ENCODE peak calls at places on chromosomes 1 and 21, in nine cellular contexts. N, J, R, I, G, X, Y, A and M are unnamed samples.

GRCh38 chr1:107840746-107841145 is 124.2 kb downstream of the VAV3 start:
- DNase-seq in N (no peak), J (no peak), R (no peak), I (no peak), G (no peak), X (peak), Y (no peak), A (no peak), M (no peak)

GRCh38 chr1:226778657-226779058 is 39.6 kb upstream of the ITPKB start:
- DNase-seq in N (peak), J (no peak), R (no peak), I (no peak), G (peak), X (no peak), Y (peak), A (peak), M (no peak)

GRCh38 chr1:31548899-31549806 is 27.2 kb upstream of the TINAGL1 start:
- DNase-seq in N (peak), J (peak), R (peak), I (peak), G (peak), X (peak), Y (peak), A (peak), M (peak)

GRCh38 chr1:198856601-198857000 is 217.8 kb downstream of the PTPRC start:
- DNase-seq in N (no peak), J (no peak), R (no peak), I (no peak), G (no peak), X (no peak), Y (no peak), A (no peak), M (no peak)

GRCh38 chr1:58708166-58708565 is 8.3 kb upstream of the MYSM1 start:
- DNase-seq in N (no peak), J (no peak), R (no peak), I (no peak), G (no peak), X (no peak), Y (no peak), A (no peak), M (no peak)

GRCh38 chr1:155178441-155179106 is 4.9 kb downstream of the TRIM46 start:
- DNase-seq in N (no peak), J (peak), R (no peak), I (no peak), G (no peak), X (no peak), Y (no peak), A (no peak), M (no peak)

GRCh38 chr1:39144943-39145650 is 59.4 kb upstream of the MACF1 start:
- DNase-seq in N (peak), J (no peak), R (no peak), I (no peak), G (no peak), X (no peak), Y (no peak), A (no peak), M (no peak)

GRCh38 chr1:65437616-65438015 is 17.1 kb downstream of the LEPR start:
- DNase-seq in N (no peak), J (no peak), R (no peak), I (no peak), G (no peak), X (no peak), Y (no peak), A (no peak), M (no peak)

GRCh38 chr1:26138974-26139558 is 19.8 kb upstream of the FAM110D start:
- DNase-seq in N (no peak), J (no peak), R (no peak), I (no peak), G (no peak), X (peak), Y (no peak), A (no peak), M (no peak)

GRCh38 chr1:29136463-29136915 is 12.8 kb upstream of the TMEM200B start:
- DNase-seq in N (peak), J (no peak), R (no peak), I (no peak), G (peak), X (no peak), Y (no peak), A (peak), M (no peak)

GRCh38 chr1:71089536-71090270 is 8.9 kb upstream of the ZRANB2 start:
- DNase-seq in N (peak), J (no peak), R (no peak), I (no peak), G (no peak), X (no peak), Y (peak), A (peak), M (no peak)

GRCh38 chr1:245264226-245264625 is 109.4 kb downstream of the KIF26B start:
- DNase-seq in N (no peak), J (no peak), R (no peak), I (no peak), G (no peak), X (no peak), Y (no peak), A (no peak), M (no peak)

GRCh38 chr1:235425357-235425756 is 58.1 kb downstream of the TBCE start:
- DNase-seq in N (no peak), J (no peak), R (no peak), I (no peak), G (no peak), X (no peak), Y (no peak), A (no peak), M (no peak)

GRCh38 chr1:200917291-200917817 is 22.7 kb downstream of the INAVA start:
- DNase-seq in N (no peak), J (peak), R (peak), I (peak), G (no peak), X (no peak), Y (no peak), A (no peak), M (no peak)

GRCh38 chr1:165543651-165544452 is at the start of gene LRRC52:
- DNase-seq in N (no peak), J (peak), R (peak), I (no peak), G (peak), X (no peak), Y (no peak), A (no peak), M (no peak)

GRCh38 chr1:1325288-1326074 is 879 bp downstream of the CPTP start:
- DNase-seq in N (no peak), J (no peak), R (no peak), I (no peak), G (peak), X (peak), Y (no peak), A (no peak), M (no peak)

GRCh38 chr1:6491480-6491962 is at the start of gene PLEKHG5:
- DNase-seq in N (peak), J (no peak), R (no peak), I (peak), G (no peak), X (no peak), Y (peak), A (peak), M (no peak)

GRCh38 chr21:39533545-39534226 is 79.1 kb upstream of the B3GALT5 start:
- DNase-seq in N (no peak), J (no peak), R (no peak), I (no peak), G (no peak), X (no peak), Y (no peak), A (no peak), M (no peak)

GRCh38 chr1:212595229-212595628 is 13.3 kb upstream of the ATF3 start:
- DNase-seq in N (no peak), J (no peak), R (no peak), I (no peak), G (no peak), X (no peak), Y (no peak), A (no peak), M (no peak)

GRCh38 chr1:109912214-109912861 is 1.7 kb downstream of the CSF1 start:
- DNase-seq in N (no peak), J (no peak), R (no peak), I (no peak), G (no peak), X (no peak), Y (no peak), A (no peak), M (no peak)

GRCh38 chr1:26330276-26330675 is 12.5 kb downstream of the CD52 start:
- DNase-seq in N (no peak), J (no peak), R (no peak), I (no peak), G (no peak), X (no peak), Y (no peak), A (no peak), M (no peak)

DNA sequence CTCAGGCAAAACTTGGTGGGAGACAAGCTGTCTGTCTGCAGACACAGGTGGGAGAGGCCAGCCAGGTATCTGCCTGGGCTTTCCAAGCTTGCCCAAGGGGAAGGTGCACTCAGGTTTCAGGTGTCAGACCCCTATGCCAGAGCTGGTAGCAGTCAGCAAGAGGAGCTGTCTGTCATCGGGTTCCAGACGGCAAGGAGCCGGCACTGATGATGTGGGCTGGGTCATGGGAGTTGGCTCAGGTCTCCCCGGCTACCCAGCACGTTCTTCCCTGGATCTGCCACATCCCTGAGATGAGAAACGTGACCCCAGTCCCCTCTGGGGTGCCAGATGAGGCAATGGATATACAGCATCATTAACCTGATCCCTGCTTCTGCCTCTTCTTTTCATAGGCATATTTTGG is 23.0 kb downstream of the TMCC2 start:
- DNase-seq in N (no peak), J (no peak), R (no peak), I (no peak), G (no peak), X (no peak), Y (no peak), A (no peak), M (no peak)
- H3K4me3 ChIP-seq in N (no peak), J (no peak), R (no peak), I (no peak), G (no peak), X (no peak), Y (no peak), A (no peak), M (no peak)

DNA sequence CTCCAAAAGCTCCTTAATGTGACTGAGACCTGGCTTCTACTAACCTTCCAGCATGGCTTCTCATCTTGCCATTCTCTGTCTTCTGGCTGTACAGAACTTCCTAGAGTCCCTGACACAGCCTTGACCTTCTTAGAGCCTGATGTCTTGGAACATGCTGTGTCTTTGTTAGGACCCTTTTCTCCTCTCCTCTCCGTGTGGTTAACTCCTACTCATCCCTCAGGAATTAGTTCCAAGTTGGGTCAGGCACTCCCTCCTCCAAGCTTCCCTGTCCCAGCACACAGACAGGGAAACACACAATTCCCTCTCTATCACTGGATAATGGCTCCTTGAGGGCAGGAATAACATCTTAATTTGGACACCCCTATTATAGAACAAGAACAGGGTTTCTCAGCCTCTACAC is 275.4 kb upstream of the USP24 start:
- DNase-seq in N (peak), J (no peak), R (no peak), I (no peak), G (no peak), X (no peak), Y (no peak), A (peak), M (no peak)
- TF ChIP-seq CTCF in N (no peak), J (no peak), R (no peak), I (no peak), G (no peak), X (no peak), Y (no peak), A (no peak), M (no peak)

GRCh38 chr1:41348394-41348793 is 12.8 kb upstream of the FOXO6 start:
- DNase-seq in N (no peak), J (peak), R (no peak), I (no peak), G (no peak), X (no peak), Y (no peak), A (no peak), M (no peak)
- H3K4me3 ChIP-seq in N (no peak), J (no peak), R (no peak), I (no peak), G (no peak), X (no peak), Y (no peak), A (no peak), M (no peak)

GRCh38 chr1:16367258-16367967 is 371 bp downstream of the SZRD1 start:
- DNase-seq in N (peak), J (peak), R (peak), I (peak), G (peak), X (peak), Y (peak), A (peak), M (peak)
- TF ChIP-seq CTCF in N (no peak), J (no peak), R (peak), I (no peak), G (peak), X (peak), Y (no peak), A (no peak), M (no peak)

DNA sequence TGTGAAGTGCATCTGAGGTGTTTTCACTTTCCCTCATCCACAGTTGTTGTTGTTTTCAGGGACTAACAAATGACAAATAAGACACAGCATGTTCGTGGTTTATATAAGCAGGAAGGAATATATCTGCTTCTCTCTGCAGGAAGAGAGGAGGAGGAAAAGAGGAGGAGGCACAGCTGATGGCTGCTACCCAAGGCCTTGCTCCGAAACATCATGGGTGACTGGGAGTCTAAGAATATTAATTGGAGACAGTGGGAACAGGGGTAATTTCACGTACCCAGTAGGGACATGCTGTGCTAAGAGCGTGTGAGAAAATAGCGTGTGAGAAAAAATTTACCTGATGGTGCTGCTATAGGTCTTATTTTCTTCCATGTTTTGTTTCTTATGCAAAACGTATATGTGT is 191.8 kb downstream of the CACNA1E start:
- DNase-seq in N (no peak), J (no peak), R (no peak), I (no peak), G (no peak), X (no peak), Y (no peak), A (no peak), M (no peak)
- H3K4me3 ChIP-seq in N (no peak), J (no peak), R (no peak), I (no peak), G (no peak), X (no peak), Y (no peak), A (no peak), M (no peak)

GRCh38 chr1:103106426-103107321 is 1.6 kb downstream of the COL11A1 start:
- DNase-seq in N (peak), J (no peak), R (peak), I (peak), G (no peak), X (peak), Y (peak), A (no peak), M (peak)
- TF ChIP-seq CTCF in N (peak), J (peak), R (peak), I (peak), G (peak), X (peak), Y (peak), A (peak), M (peak)

DNA sequence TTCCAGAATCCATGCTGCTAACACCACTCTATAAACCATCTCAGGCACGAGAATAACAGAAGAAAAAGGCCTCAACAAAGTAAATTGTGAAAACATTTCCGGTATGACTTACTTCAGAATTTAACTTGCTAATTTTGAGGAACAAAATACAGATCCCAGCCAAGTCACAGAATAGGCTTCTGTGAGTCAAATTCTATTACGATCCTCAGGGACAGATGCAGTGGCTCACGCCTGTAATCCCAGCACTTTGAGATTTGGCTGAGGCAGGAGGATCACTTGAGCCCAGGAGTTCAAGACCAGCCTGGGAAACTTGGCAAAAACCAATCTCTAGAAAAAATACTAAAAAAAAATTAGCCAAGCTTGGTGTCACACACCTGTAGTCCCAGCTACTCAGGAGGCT is 8.8 kb upstream of the CCDC27 start:
- DNase-seq in N (no peak), J (no peak), R (no peak), I (no peak), G (no peak), X (no peak), Y (no peak), A (peak), M (no peak)
- H3K4me3 ChIP-seq in N (no peak), J (no peak), R (no peak), I (no peak), G (no peak), X (no peak), Y (no peak), A (no peak), M (no peak)

DNA sequence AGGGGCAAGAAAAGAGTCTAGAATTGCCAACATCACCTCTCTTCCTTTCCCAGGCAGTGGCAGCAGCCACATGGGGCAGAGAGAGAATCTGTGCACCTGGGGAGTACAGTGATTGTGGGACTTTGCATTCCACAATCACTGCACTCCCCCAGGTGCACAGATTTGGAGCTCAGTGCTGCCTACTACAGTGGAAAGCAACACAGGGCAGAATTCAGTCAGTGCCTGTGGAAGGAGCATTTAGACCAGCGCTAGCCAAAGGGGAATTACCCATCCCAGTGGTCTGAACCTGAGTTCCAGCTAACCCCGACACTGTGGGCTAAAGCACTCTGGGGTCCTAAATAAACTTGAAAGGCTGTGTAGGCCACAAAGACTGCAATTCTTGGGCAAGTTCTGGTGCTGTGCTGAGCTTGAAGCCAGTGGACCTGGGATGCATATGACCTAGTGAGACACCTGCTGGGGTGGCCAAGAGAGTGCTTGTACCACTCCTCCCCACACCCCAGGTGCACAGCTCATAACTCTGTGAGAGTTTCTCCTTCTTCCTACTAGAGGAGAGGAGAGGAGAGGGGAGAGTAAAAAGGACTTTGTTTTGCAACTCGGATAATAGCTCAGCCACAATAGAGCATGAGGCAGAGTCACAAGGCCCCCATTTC is 50.3 kb downstream of the NUP210L start:
- DNase-seq in N (no peak), J (no peak), R (peak), I (no peak), G (no peak), X (peak), Y (no peak), A (no peak), M (no peak)
- TF ChIP-seq CTCF in N (no peak), J (no peak), R (peak), I (no peak), G (no peak), X (peak), Y (no peak), A (no peak), M (no peak)

DNA sequence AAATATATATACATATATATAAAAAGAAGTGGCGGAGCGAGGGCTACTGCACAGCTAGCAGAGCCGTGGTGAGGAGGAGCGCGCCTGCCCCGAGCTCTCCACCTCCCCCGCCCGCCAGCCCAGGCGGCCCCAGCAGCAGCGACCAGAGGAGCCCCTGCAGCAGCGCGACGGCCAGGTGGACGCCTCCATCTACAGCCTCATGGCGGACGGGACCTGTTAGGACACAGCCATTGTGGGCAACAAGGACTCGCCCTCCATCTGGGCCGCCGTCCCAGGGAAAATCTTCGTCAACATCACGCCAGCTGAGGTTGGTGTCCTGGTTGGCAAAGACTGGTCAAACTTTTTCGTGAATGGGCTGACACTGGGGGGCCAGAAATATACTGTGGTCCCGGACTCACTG is 41.9 kb upstream of the REG4 start:
- DNase-seq in N (no peak), J (no peak), R (no peak), I (no peak), G (no peak), X (no peak), Y (no peak), A (no peak), M (no peak)
- H3K4me3 ChIP-seq in N (no peak), J (no peak), R (no peak), I (no peak), G (no peak), X (no peak), Y (no peak), A (no peak), M (no peak)